ENCODE peak calls at places on chromosome 22, in seven cellular contexts. One of them, this sample, is unnamed.

GRCh38 chr22:28801845-28802594 is 1.7 kb upstream of the XBP1 start:
- DNase-seq in trophoblast cell: no peak
- DNase-seq in CD4-positive, alpha-beta T cell: no peak
- DNase-seq in EH: peak
- DNase-seq in mesenteric fat pad: no peak
- DNase-seq in AG10803: peak
- DNase-seq in A549: no peak
- DNase-seq in this sample: no peak

GRCh38 chr22:25069426-25069757 is 116.9 kb downstream of the KIAA1671 start:
- DNase-seq in trophoblast cell: no peak
- DNase-seq in CD4-positive, alpha-beta T cell: no peak
- DNase-seq in EH: no peak
- DNase-seq in mesenteric fat pad: no peak
- DNase-seq in AG10803: no peak
- DNase-seq in A549: no peak
- DNase-seq in this sample: no peak

GRCh38 chr22:37514526-37515051 is 4.6 kb downstream of the CARD10 start:
- DNase-seq in trophoblast cell: no peak
- DNase-seq in CD4-positive, alpha-beta T cell: no peak
- DNase-seq in EH: no peak
- DNase-seq in mesenteric fat pad: no peak
- DNase-seq in AG10803: no peak
- DNase-seq in A549: no peak
- DNase-seq in this sample: no peak

GRCh38 chr22:39563571-39564428 is 6.8 kb upstream of the CACNA1I start:
- DNase-seq in trophoblast cell: no peak
- DNase-seq in CD4-positive, alpha-beta T cell: no peak
- DNase-seq in EH: no peak
- DNase-seq in mesenteric fat pad: no peak
- DNase-seq in AG10803: no peak
- DNase-seq in A549: no peak
- DNase-seq in this sample: no peak

GRCh38 chr22:44330727-44331660 is 18.2 kb upstream of the SHISAL1 start:
- DNase-seq in trophoblast cell: no peak
- DNase-seq in CD4-positive, alpha-beta T cell: no peak
- DNase-seq in EH: no peak
- DNase-seq in mesenteric fat pad: no peak
- DNase-seq in AG10803: no peak
- DNase-seq in A549: no peak
- DNase-seq in this sample: no peak

GRCh38 chr22:32395107-32395506 is 16.9 kb downstream of the RTCB start:
- DNase-seq in trophoblast cell: no peak
- DNase-seq in CD4-positive, alpha-beta T cell: no peak
- DNase-seq in EH: no peak
- DNase-seq in mesenteric fat pad: no peak
- DNase-seq in AG10803: no peak
- DNase-seq in A549: no peak
- DNase-seq in this sample: no peak

GRCh38 chr22:19357270-19358105 is 66.0 kb upstream of the CLTCL1 start:
- DNase-seq in trophoblast cell: peak
- DNase-seq in CD4-positive, alpha-beta T cell: no peak
- DNase-seq in EH: peak
- DNase-seq in mesenteric fat pad: no peak
- DNase-seq in AG10803: peak
- DNase-seq in A549: no peak
- DNase-seq in this sample: no peak

GRCh38 chr22:24005201-24005600 is at the start of gene GSTT4:
- DNase-seq in trophoblast cell: no peak
- DNase-seq in CD4-positive, alpha-beta T cell: no peak
- DNase-seq in EH: no peak
- DNase-seq in mesenteric fat pad: no peak
- DNase-seq in AG10803: no peak
- DNase-seq in A549: no peak
- DNase-seq in this sample: no peak

GRCh38 chr22:46027219-46028068 is 50.5 kb upstream of the WNT7B start:
- DNase-seq in trophoblast cell: peak
- DNase-seq in CD4-positive, alpha-beta T cell: peak
- DNase-seq in EH: peak
- DNase-seq in mesenteric fat pad: peak
- DNase-seq in AG10803: no peak
- DNase-seq in A549: no peak
- DNase-seq in this sample: peak

GRCh38 chr22:46379301-46379930 is 43.9 kb downstream of the TRMU start:
- DNase-seq in trophoblast cell: peak
- DNase-seq in CD4-positive, alpha-beta T cell: no peak
- DNase-seq in EH: no peak
- DNase-seq in mesenteric fat pad: no peak
- DNase-seq in AG10803: no peak
- DNase-seq in A549: no peak
- DNase-seq in this sample: no peak

GRCh38 chr22:21025266-21025665 is 7.1 kb downstream of the SLC7A4 start:
- DNase-seq in trophoblast cell: no peak
- DNase-seq in CD4-positive, alpha-beta T cell: no peak
- DNase-seq in EH: no peak
- DNase-seq in mesenteric fat pad: no peak
- DNase-seq in AG10803: no peak
- DNase-seq in A549: no peak
- DNase-seq in this sample: no peak

GRCh38 chr22:22833488-22833887 is 54.1 kb upstream of the IGLL5 start:
- DNase-seq in trophoblast cell: no peak
- DNase-seq in CD4-positive, alpha-beta T cell: no peak
- DNase-seq in EH: no peak
- DNase-seq in mesenteric fat pad: no peak
- DNase-seq in AG10803: no peak
- DNase-seq in A549: no peak
- DNase-seq in this sample: no peak

GRCh38 chr22:49548356-49549202 is 279.1 kb downstream of the BRD1 start:
- DNase-seq in trophoblast cell: no peak
- DNase-seq in CD4-positive, alpha-beta T cell: peak
- DNase-seq in EH: no peak
- DNase-seq in mesenteric fat pad: peak
- DNase-seq in AG10803: no peak
- DNase-seq in A549: no peak
- DNase-seq in this sample: peak

GRCh38 chr22:30996462-30996861 is 27.4 kb downstream of the TUG1 start:
- DNase-seq in trophoblast cell: no peak
- DNase-seq in CD4-positive, alpha-beta T cell: no peak
- DNase-seq in EH: no peak
- DNase-seq in mesenteric fat pad: no peak
- DNase-seq in AG10803: no peak
- DNase-seq in A549: no peak
- DNase-seq in this sample: no peak

GRCh38 chr22:42949159-42949558 is 65.8 kb downstream of the PACSIN2 start:
- DNase-seq in trophoblast cell: peak
- DNase-seq in CD4-positive, alpha-beta T cell: no peak
- DNase-seq in EH: peak
- DNase-seq in mesenteric fat pad: no peak
- DNase-seq in AG10803: peak
- DNase-seq in A549: no peak
- DNase-seq in this sample: no peak

GRCh38 chr22:33325232-33326004 is 267.2 kb upstream of the SYN3 start:
- DNase-seq in trophoblast cell: no peak
- DNase-seq in CD4-positive, alpha-beta T cell: no peak
- DNase-seq in EH: no peak
- DNase-seq in mesenteric fat pad: no peak
- DNase-seq in AG10803: no peak
- DNase-seq in A549: no peak
- DNase-seq in this sample: no peak

GRCh38 chr22:41512421-41513194 is 31.7 kb downstream of the POLR3H start:
- DNase-seq in trophoblast cell: no peak
- DNase-seq in CD4-positive, alpha-beta T cell: no peak
- DNase-seq in EH: peak
- DNase-seq in mesenteric fat pad: no peak
- DNase-seq in AG10803: peak
- DNase-seq in A549: peak
- DNase-seq in this sample: no peak

GRCh38 chr22:49760630-49761571 is 66.8 kb downstream of the BRD1 start:
- DNase-seq in trophoblast cell: no peak
- DNase-seq in CD4-positive, alpha-beta T cell: no peak
- DNase-seq in EH: no peak
- DNase-seq in mesenteric fat pad: peak
- DNase-seq in AG10803: no peak
- DNase-seq in A549: no peak
- DNase-seq in this sample: peak

GRCh38 chr22:28012811-28013460 is 93.9 kb upstream of the PITPNB start:
- DNase-seq in trophoblast cell: no peak
- DNase-seq in CD4-positive, alpha-beta T cell: no peak
- DNase-seq in EH: no peak
- DNase-seq in mesenteric fat pad: no peak
- DNase-seq in AG10803: no peak
- DNase-seq in A549: no peak
- DNase-seq in this sample: no peak

GRCh38 chr22:49632199-49633009 is 195.3 kb downstream of the BRD1 start:
- DNase-seq in trophoblast cell: no peak
- DNase-seq in CD4-positive, alpha-beta T cell: no peak
- DNase-seq in EH: no peak
- DNase-seq in mesenteric fat pad: no peak
- DNase-seq in AG10803: peak
- DNase-seq in A549: peak
- DNase-seq in this sample: peak

GRCh38 chr22:50482107-50483074 is 1.0 kb downstream of the ADM2 start:
- DNase-seq in trophoblast cell: no peak
- DNase-seq in CD4-positive, alpha-beta T cell: no peak
- DNase-seq in EH: no peak
- DNase-seq in mesenteric fat pad: no peak
- DNase-seq in AG10803: no peak
- DNase-seq in A549: no peak
- DNase-seq in this sample: no peak

GRCh38 chr22:47902646-47903180 is 1140.3 kb downstream of the TBC1D22A start:
- DNase-seq in trophoblast cell: no peak
- DNase-seq in CD4-positive, alpha-beta T cell: no peak
- DNase-seq in EH: no peak
- DNase-seq in mesenteric fat pad: no peak
- DNase-seq in AG10803: no peak
- DNase-seq in A549: no peak
- DNase-seq in this sample: no peak

GRCh38 chr22:35523167-35523928 is 17.3 kb upstream of the RASD2 start:
- DNase-seq in trophoblast cell: no peak
- DNase-seq in CD4-positive, alpha-beta T cell: no peak
- DNase-seq in EH: no peak
- DNase-seq in mesenteric fat pad: no peak
- DNase-seq in AG10803: no peak
- DNase-seq in A549: no peak
- DNase-seq in this sample: no peak

GRCh38 chr22:45202333-45203149 is 38.2 kb downstream of the KIAA0930 start:
- DNase-seq in trophoblast cell: peak
- DNase-seq in CD4-positive, alpha-beta T cell: no peak
- DNase-seq in EH: no peak
- DNase-seq in mesenteric fat pad: peak
- DNase-seq in AG10803: no peak
- DNase-seq in A549: no peak
- DNase-seq in this sample: peak

GRCh38 chr22:31806751-31807150 is 52.9 kb downstream of the DEPDC5 start:
- DNase-seq in trophoblast cell: peak
- DNase-seq in CD4-positive, alpha-beta T cell: no peak
- DNase-seq in EH: no peak
- DNase-seq in mesenteric fat pad: no peak
- DNase-seq in AG10803: no peak
- DNase-seq in A549: no peak
- DNase-seq in this sample: no peak

GRCh38 chr22:31088233-31088986 is 7.3 kb downstream of the SMTN start:
- DNase-seq in trophoblast cell: no peak
- DNase-seq in CD4-positive, alpha-beta T cell: no peak
- DNase-seq in EH: no peak
- DNase-seq in mesenteric fat pad: no peak
- DNase-seq in AG10803: no peak
- DNase-seq in A549: no peak
- DNase-seq in this sample: no peak

GRCh38 chr22:50693462-50693861 is 20.8 kb downstream of the SHANK3 start:
- DNase-seq in trophoblast cell: no peak
- DNase-seq in CD4-positive, alpha-beta T cell: no peak
- DNase-seq in EH: no peak
- DNase-seq in mesenteric fat pad: no peak
- DNase-seq in AG10803: no peak
- DNase-seq in A549: no peak
- DNase-seq in this sample: no peak

GRCh38 chr22:29697853-29698598 is 21.8 kb upstream of the CABP7 start:
- DNase-seq in trophoblast cell: no peak
- DNase-seq in CD4-positive, alpha-beta T cell: no peak
- DNase-seq in EH: no peak
- DNase-seq in mesenteric fat pad: no peak
- DNase-seq in AG10803: no peak
- DNase-seq in A549: no peak
- DNase-seq in this sample: no peak

GRCh38 chr22:41243361-41243760 is 2.6 kb upstream of the CHADL start:
- DNase-seq in trophoblast cell: no peak
- DNase-seq in CD4-positive, alpha-beta T cell: no peak
- DNase-seq in EH: no peak
- DNase-seq in mesenteric fat pad: no peak
- DNase-seq in AG10803: no peak
- DNase-seq in A549: no peak
- DNase-seq in this sample: no peak

GRCh38 chr22:41725510-41726110 is 26.3 kb downstream of the MEI1 start:
- DNase-seq in trophoblast cell: peak
- DNase-seq in CD4-positive, alpha-beta T cell: no peak
- DNase-seq in EH: peak
- DNase-seq in mesenteric fat pad: peak
- DNase-seq in AG10803: no peak
- DNase-seq in A549: no peak
- DNase-seq in this sample: no peak

GRCh38 chr22:45502215-45503070 is at the start of gene FBLN1:
- DNase-seq in trophoblast cell: peak
- DNase-seq in CD4-positive, alpha-beta T cell: no peak
- DNase-seq in EH: peak
- DNase-seq in mesenteric fat pad: no peak
- DNase-seq in AG10803: no peak
- DNase-seq in A549: peak
- DNase-seq in this sample: no peak

GRCh38 chr22:22397292-22397870 is 111.2 kb downstream of the ZNF280B start:
- DNase-seq in trophoblast cell: peak
- DNase-seq in CD4-positive, alpha-beta T cell: no peak
- DNase-seq in EH: peak
- DNase-seq in mesenteric fat pad: peak
- DNase-seq in AG10803: peak
- DNase-seq in A549: peak
- DNase-seq in this sample: no peak

GRCh38 chr22:22407061-22407460 is 101.5 kb downstream of the ZNF280B start:
- DNase-seq in trophoblast cell: no peak
- DNase-seq in CD4-positive, alpha-beta T cell: no peak
- DNase-seq in EH: no peak
- DNase-seq in mesenteric fat pad: no peak
- DNase-seq in AG10803: no peak
- DNase-seq in A549: no peak
- DNase-seq in this sample: no peak

GRCh38 chr22:27726726-27727449 is 74.7 kb downstream of the MN1 start:
- DNase-seq in trophoblast cell: peak
- DNase-seq in CD4-positive, alpha-beta T cell: no peak
- DNase-seq in EH: peak
- DNase-seq in mesenteric fat pad: no peak
- DNase-seq in AG10803: peak
- DNase-seq in A549: peak
- DNase-seq in this sample: no peak

GRCh38 chr22:38864361-38865191 is 7.4 kb downstream of the CBX6 start:
- DNase-seq in trophoblast cell: no peak
- DNase-seq in CD4-positive, alpha-beta T cell: peak
- DNase-seq in EH: no peak
- DNase-seq in mesenteric fat pad: no peak
- DNase-seq in AG10803: no peak
- DNase-seq in A549: no peak
- DNase-seq in this sample: no peak

GRCh38 chr22:32713737-32714457 is 87.6 kb upstream of the TIMP3 start:
- DNase-seq in trophoblast cell: no peak
- DNase-seq in CD4-positive, alpha-beta T cell: no peak
- DNase-seq in EH: peak
- DNase-seq in mesenteric fat pad: no peak
- DNase-seq in AG10803: no peak
- DNase-seq in A549: no peak
- DNase-seq in this sample: no peak

GRCh38 chr22:25177226-25177625 is 22.4 kb upstream of the CRYBB3 start:
- DNase-seq in trophoblast cell: no peak
- DNase-seq in CD4-positive, alpha-beta T cell: no peak
- DNase-seq in EH: no peak
- DNase-seq in mesenteric fat pad: no peak
- DNase-seq in AG10803: no peak
- DNase-seq in A549: no peak
- DNase-seq in this sample: no peak